ENCODE peak calls at places on chromosomes 16 and 17, in four cellular contexts. T is effector CD4-positive, alpha-beta T cell; K is SHP77; O is Daoy. W is an unnamed sample.

GRCh38 chr17:79840204-79840988 is 1.2 kb upstream of the CBX4 start:
- DNase-seq in T (no peak), K (peak; percentile 37), O (peak; percentile 43), W (no peak)

GRCh38 chr17:260031-260791 is 78.8 kb upstream of the DOC2B start:
- DNase-seq in T (no peak), K (peak; percentile 7), O (no peak), W (no peak)

GRCh38 chr16:27625050-27625697 is 75.2 kb downstream of the KATNIP start:
- DNase-seq in T (no peak), K (no peak), O (no peak), W (no peak)

GRCh38 chr17:79837888-79838540 is 1.2 kb downstream of the CBX4 start:
- DNase-seq in T (no peak), K (no peak), O (no peak), W (no peak)

GRCh38 chr16:17224859-17225258 is 245.9 kb downstream of the XYLT1 start:
- DNase-seq in T (no peak), K (no peak), O (peak; percentile 57), W (peak; percentile 46)

GRCh38 chr17:5241861-5242671 is 7.4 kb upstream of the SCIMP start:
- DNase-seq in T (no peak), K (no peak), O (no peak), W (no peak)

GRCh38 chr16:72760581-72760980 is 287.3 kb downstream of the ZFHX3 start:
- DNase-seq in T (no peak), K (no peak), O (no peak), W (no peak)

GRCh38 chr17:4945944-4946280 is 2.4 kb downstream of the PFN1 start:
- DNase-seq in T (no peak), K (no peak), O (no peak), W (no peak)

GRCh38 chr17:55699178-55699865 is 23.3 kb downstream of the TMEM100 start:
- DNase-seq in T (no peak), K (peak; percentile 38), O (no peak), W (no peak)

GRCh38 chr16:9836118-9836736 is 346.0 kb downstream of the GRIN2A start:
- DNase-seq in T (no peak), K (no peak), O (no peak), W (no peak)

GRCh38 chr17:50201226-50201854 is at the start of gene COL1A1:
- DNase-seq in T (no peak), K (no peak), O (peak; percentile 85), W (no peak)

GRCh38 chr16:67663151-67663876 is 2.6 kb downstream of the PARD6A start:
- DNase-seq in T (no peak), K (peak; percentile 21), O (no peak), W (no peak)

GRCh38 chr17:71494045-71494444 is 626.8 kb upstream of the SOX9 start:
- DNase-seq in T (no peak), K (no peak), O (no peak), W (no peak)

GRCh38 chr16:83675136-83675535 is 132.6 kb upstream of the HSBP1 start:
- DNase-seq in T (no peak), K (no peak), O (no peak), W (no peak)

GRCh38 chr16:27238016-27238587 is 30.5 kb downstream of the NSMCE1 start:
- DNase-seq in T (no peak), K (no peak), O (no peak), W (no peak)

GRCh38 chr17:1590031-1590746 is 27.6 kb upstream of the PITPNA start:
- DNase-seq in T (no peak), K (no peak), O (peak; percentile 94), W (no peak)

GRCh38 chr16:53087101-53087500 is 32.3 kb downstream of the CHD9 start:
- DNase-seq in T (no peak), K (no peak), O (no peak), W (peak; percentile 14)

GRCh38 chr16:22050963-22051362 is 41.4 kb upstream of the VWA3A start:
- DNase-seq in T (no peak), K (no peak), O (no peak), W (no peak)

GRCh38 chr16:58459344-58460218 is 40.4 kb upstream of the NDRG4 start:
- DNase-seq in T (no peak), K (no peak), O (peak; percentile 73), W (no peak)

GRCh38 chr16:84754353-84754856 is 54.6 kb downstream of the USP10 start:
- DNase-seq in T (peak; percentile 63), K (peak; percentile 81), O (peak; percentile 69), W (peak; percentile 80)

GRCh38 chr17:72077326-72077960 is 43.4 kb upstream of the SOX9 start:
- DNase-seq in T (no peak), K (no peak), O (peak; percentile 28), W (no peak)

GRCh38 chr16:51243836-51244483 is 92.9 kb upstream of the SALL1 start:
- DNase-seq in T (no peak), K (no peak), O (peak; percentile 27), W (no peak)

GRCh38 chr16:78455861-78456260 is 356.4 kb downstream of the WWOX start:
- DNase-seq in T (no peak), K (no peak), O (no peak), W (no peak)

GRCh38 chr17:66040402-66040801 is 151.5 kb downstream of the CEP112 start:
- DNase-seq in T (no peak), K (no peak), O (no peak), W (no peak)

GRCh38 chr17:39081851-39082250 is 69.6 kb downstream of the PLXDC1 start:
- DNase-seq in T (no peak), K (no peak), O (no peak), W (no peak)

GRCh38 chr16:78210305-78210704 is 110.9 kb downstream of the WWOX start:
- DNase-seq in T (no peak), K (peak; percentile 38), O (peak; percentile 55), W (no peak)

GRCh38 chr16:88487920-88488842 is 35.1 kb downstream of the ZFPM1 start:
- DNase-seq in T (no peak), K (no peak), O (no peak), W (no peak)

GRCh38 chr17:2271985-2272702 is 31.4 kb downstream of the SMG6 start:
- DNase-seq in T (no peak), K (no peak), O (no peak), W (no peak)

GRCh38 chr17:45098869-45099616 is 33.3 kb downstream of the PLCD3 start:
- DNase-seq in T (peak; percentile 72), K (peak; percentile 77), O (peak; percentile 86), W (peak; percentile 85)

GRCh38 chr17:40074871-40075215 is 12.1 kb downstream of the THRA start:
- DNase-seq in T (no peak), K (no peak), O (peak; percentile 32), W (no peak)

GRCh38 chr17:46916211-46916610 is 6.7 kb upstream of the GOSR2 start:
- DNase-seq in T (no peak), K (no peak), O (no peak), W (no peak)

GRCh38 chr17:73833779-73834613 is 189.8 kb upstream of the SDK2 start:
- DNase-seq in T (no peak), K (no peak), O (peak; percentile 57), W (no peak)

GRCh38 chr17:82492647-82493516 is 26.6 kb upstream of the FOXK2 start:
- DNase-seq in T (no peak), K (no peak), O (peak; percentile 54), W (no peak)

GRCh38 chr17:30219315-30219714 is 16.2 kb downstream of the SLC6A4 start:
- DNase-seq in T (no peak), K (no peak), O (no peak), W (no peak)

W was measured in NCI-H1694.